ENCODE peak calls at places on chromosomes 4 and X, in five cellular contexts. S is upper lobe of right lung, Y is body of pancreas, F is SJSA1, P is astrocyte of the cerebellum. I is an unnamed sample.
A peak's percentile ranks its signal among the peaks of the same experiment; 100 is the strongest.

GRCh38 chrX:22950278-22951266 is 49.2 kb upstream of the DDX53 start:
- DNase-seq in S (no peak), Y (peak; percentile 44), F (peak; percentile 58), P (peak; percentile 85), I (no peak)

GRCh38 chrX:13285229-13285628 is 34.6 kb downstream of the ATXN3L start:
- DNase-seq in S (no peak), Y (no peak), F (no peak), P (no peak), I (no peak)

GRCh38 chr4:149823770-149824221 is 8.2 kb upstream of the IQCM start:
- DNase-seq in S (no peak), Y (no peak), F (peak; percentile 80), P (peak; percentile 58), I (no peak)

GRCh38 chr4:110510955-110511544 is 35.1 kb downstream of the ENPEP start:
- DNase-seq in S (no peak), Y (no peak), F (peak; percentile 32), P (peak; percentile 64), I (no peak)

GRCh38 chrX:134241960-134242619 is 5.1 kb downstream of the CCDC160 start:
- DNase-seq in S (no peak), Y (no peak), F (no peak), P (no peak), I (no peak)

GRCh38 chr4:118865091-118865708 is 23.5 kb upstream of the SYNPO2 start:
- DNase-seq in S (no peak), Y (peak; percentile 69), F (peak; percentile 19), P (peak; percentile 39), I (no peak)

GRCh38 chrX:139077303-139078131 is 366.0 kb upstream of the FGF13 start:
- DNase-seq in S (no peak), Y (no peak), F (peak; percentile 45), P (no peak), I (no peak)

GRCh38 chr4:151950993-151951726 is 190.4 kb upstream of the GATB start:
- DNase-seq in S (no peak), Y (no peak), F (no peak), P (no peak), I (no peak)

GRCh38 chrX:134374294-134374693 is 85.7 kb upstream of the HPRT1 start:
- DNase-seq in S (no peak), Y (no peak), F (peak; percentile 4), P (no peak), I (no peak)

GRCh38 chr4:41373221-41373620 is 116.5 kb downstream of the UCHL1 start:
- DNase-seq in S (no peak), Y (no peak), F (no peak), P (no peak), I (no peak)

GRCh38 chr4:40055873-40056721 is 553 bp upstream of the N4BP2 start:
- DNase-seq in S (peak; percentile 86), Y (peak; percentile 73), F (peak; percentile 75), P (peak; percentile 85), I (peak; percentile 84)

GRCh38 chrX:119672252-119672825 is 20.6 kb downstream of the SEPTIN6 start:
- DNase-seq in S (no peak), Y (no peak), F (no peak), P (no peak), I (no peak)

GRCh38 chr4:76308548-76308947 is 2.0 kb downstream of the STBD1 start:
- DNase-seq in S (no peak), Y (peak; percentile 51), F (no peak), P (no peak), I (no peak)

GRCh38 chrX:118228041-118228440 is 111.4 kb upstream of the KLHL13 start:
- DNase-seq in S (no peak), Y (no peak), F (no peak), P (no peak), I (no peak)

GRCh38 chrX:135557344-135557743 is 36.9 kb downstream of the INTS6L start:
- DNase-seq in S (no peak), Y (no peak), F (no peak), P (no peak), I (no peak)

GRCh38 chr4:1489639-1489995 is 83.4 kb upstream of the NKX1-1 start:
- DNase-seq in S (peak; percentile 49), Y (no peak), F (no peak), P (no peak), I (peak; percentile 32)

GRCh38 chrX:116009871-116010710 is 160.5 kb upstream of the AGTR2 start:
- DNase-seq in S (peak; percentile 70), Y (peak; percentile 14), F (no peak), P (no peak), I (peak; percentile 58)

GRCh38 chr4:681736-682451 is 7.1 kb downstream of the SLC49A3 start:
- DNase-seq in S (peak; percentile 85), Y (peak; percentile 82), F (no peak), P (no peak), I (peak; percentile 80)

GRCh38 chrX:28920554-28920953 is 333.3 kb downstream of the IL1RAPL1 start:
- DNase-seq in S (no peak), Y (no peak), F (no peak), P (no peak), I (no peak)

GRCh38 chr4:80362578-80363181 is 27.1 kb downstream of the CFAP299 start:
- DNase-seq in S (peak; percentile 65), Y (peak; percentile 18), F (no peak), P (peak; percentile 22), I (no peak)

GRCh38 chr4:166091146-166091545 is 218.1 kb downstream of the TLL1 start:
- DNase-seq in S (no peak), Y (no peak), F (no peak), P (no peak), I (no peak)

GRCh38 chrX:76148011-76148665 is 24.7 kb upstream of the PBDC1 start:
- DNase-seq in S (no peak), Y (no peak), F (peak; percentile 28), P (peak; percentile 19), I (no peak)

GRCh38 chrX:70013483-70014222 is 36.1 kb downstream of the AWAT2 start:
- DNase-seq in S (no peak), Y (peak; percentile 57), F (no peak), P (no peak), I (no peak)

GRCh38 chrX:24424948-24425347 is 40.1 kb upstream of the PDK3 start:
- DNase-seq in S (no peak), Y (peak; percentile 35), F (no peak), P (no peak), I (no peak)

GRCh38 chrX:40012800-40013682 is 84.7 kb downstream of the BCOR start:
- DNase-seq in S (peak; percentile 76), Y (peak; percentile 53), F (peak; percentile 78), P (no peak), I (peak; percentile 56)

GRCh38 chr4:42454755-42455154 is 57.5 kb downstream of the SHISA3 start:
- DNase-seq in S (no peak), Y (no peak), F (no peak), P (no peak), I (no peak)

GRCh38 chr4:153651961-153652784 is 31.9 kb upstream of the TLR2 start:
- DNase-seq in S (no peak), Y (no peak), F (no peak), P (no peak), I (no peak)

GRCh38 chrX:124342174-124342867 is 4.0 kb upstream of the SH2D1A start:
- DNase-seq in S (no peak), Y (no peak), F (no peak), P (no peak), I (no peak)
- H3K4me3 ChIP-seq in S (no peak overlapping the region), Y (no peak overlapping the region), F (no peak overlapping the region), P (no peak overlapping the region), I (no peak overlapping the region)

DNA sequence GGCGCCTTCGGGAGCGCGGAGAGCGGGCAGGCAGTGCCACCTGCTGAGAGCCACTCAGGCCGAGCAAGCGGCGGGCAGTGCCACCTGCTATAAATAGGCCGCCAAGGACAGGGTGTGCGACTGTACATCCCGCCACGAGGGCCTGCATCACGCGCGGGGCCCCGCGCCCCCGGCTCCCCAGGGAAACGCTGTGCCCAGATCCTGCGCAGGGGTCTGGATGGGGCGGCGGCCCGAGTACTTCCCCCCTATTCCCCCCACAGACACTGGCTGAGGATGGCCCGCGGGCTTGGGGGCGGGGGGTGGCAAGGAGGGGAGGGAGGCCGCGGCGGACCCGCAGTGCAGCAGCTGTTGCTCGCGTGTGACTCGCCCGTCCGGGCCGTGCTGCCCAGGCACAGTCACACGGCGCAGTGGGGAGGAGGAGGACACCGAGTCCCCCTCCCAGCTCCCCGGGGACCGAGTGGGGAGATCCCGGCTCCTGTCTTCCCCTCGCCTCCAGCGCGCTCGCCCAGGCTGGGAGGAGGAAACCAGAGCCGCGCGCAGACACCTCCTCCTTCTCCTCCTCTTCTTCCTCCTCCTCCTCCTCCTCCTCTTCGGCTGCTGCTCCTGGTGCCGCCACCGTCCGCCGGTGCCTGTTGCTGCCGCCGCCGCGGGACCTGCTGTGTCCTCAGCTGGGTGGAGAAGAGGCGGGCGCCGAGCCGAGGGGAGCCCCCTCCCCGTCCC is at the start of gene TBC1D1:
- DNase-seq in S (peak; percentile 90), Y (peak; percentile 83), F (no peak), P (no peak), I (peak; percentile 86)
- H3K4me3 ChIP-seq in S (peak within 1 kb of the TSS; percentile 81), Y (peak within 1 kb of the TSS; percentile 66), F (peak within 1 kb of the TSS; percentile 42), P (peak within 1 kb of the TSS; percentile 55), I (peak within 1 kb of the TSS; percentile 87)

GRCh38 chr4:156949373-156949814 is 22.2 kb downstream of the PDGFC start:
- DNase-seq in S (no peak), Y (no peak), F (peak; percentile 79), P (peak; percentile 77), I (no peak)

GRCh38 chr4:156948133-156948532 is 23.5 kb downstream of the PDGFC start:
- DNase-seq in S (no peak), Y (no peak), F (no peak), P (no peak), I (no peak)

GRCh38 chr4:156950090-156950489 is 21.5 kb downstream of the PDGFC start:
- DNase-seq in S (no peak), Y (no peak), F (no peak), P (no peak), I (no peak)

GRCh38 chr4:156946508-156947197 is 24.9 kb downstream of the PDGFC start:
- DNase-seq in S (no peak), Y (no peak), F (peak; percentile 89), P (peak; percentile 90), I (no peak)

DNA sequence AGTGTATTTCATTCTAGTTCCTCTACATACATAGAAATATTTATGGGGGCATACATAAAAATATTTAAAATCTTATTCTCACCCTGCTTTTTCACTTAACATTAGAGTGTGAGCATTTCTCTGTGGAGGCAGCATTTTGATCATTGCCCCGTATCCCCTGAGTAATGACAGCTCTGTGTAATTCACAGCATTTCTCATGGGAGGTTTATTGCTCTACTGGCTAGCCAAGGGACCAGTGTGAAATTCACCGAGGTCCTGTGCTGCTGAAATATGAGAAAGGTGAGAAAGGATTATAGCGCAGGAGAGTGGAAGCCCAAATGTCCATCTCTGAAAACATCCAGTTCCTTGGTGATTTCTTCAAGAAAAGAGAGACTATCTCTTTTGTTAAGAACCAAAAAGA is 22.9 kb downstream of the PDGFC start:
- DNase-seq in S (no peak), Y (no peak), F (no peak), P (no peak), I (no peak)
- H3K4me3 ChIP-seq in S (no peak overlapping the region), Y (no peak overlapping the region), F (no peak overlapping the region), P (no peak overlapping the region), I (no peak overlapping the region)

GRCh38 chr4:145530189-145530588 is 48.5 kb downstream of the SMAD1 start:
- DNase-seq in S (no peak), Y (no peak), F (no peak), P (no peak), I (no peak)
- H3K4me3 ChIP-seq in S (no peak overlapping the region), Y (no peak overlapping the region), F (no peak overlapping the region), P (no peak overlapping the region), I (no peak overlapping the region)

I was measured in lower lobe of right lung.